ENCODE peak calls at places on chromosomes 12 and 14, in seven cellular contexts. D is A549, K is transverse colon, A is stomach, J is SK-N-SH, S is H1, P is ovary. T is an unnamed sample.

GRCh38 chr14:24226477-24226876 is 5.7 kb downstream of the NEDD8 start:
- DNase-seq in P (no peak), K (no peak), D (no peak), S (no peak), A (no peak), J (no peak), T (no peak)

GRCh38 chr14:104370256-104370870 is 209.2 kb upstream of the C14orf180 start:
- DNase-seq in A (peak), D (peak), S (peak), K (no peak), J (peak), P (no peak), T (peak)

GRCh38 chr12:120164293-120164692 is 30.2 kb downstream of the GCN1 start:
- DNase-seq in D (no peak), P (no peak), S (no peak), A (no peak), K (no peak), J (no peak), T (no peak)

GRCh38 chr14:91904956-91905645 is 37.8 kb upstream of the TC2N start:
- DNase-seq in P (no peak), A (no peak), D (no peak), S (no peak), K (no peak), J (no peak), T (no peak)

GRCh38 chr12:113049976-113050742 is 6.4 kb upstream of the DTX1 start:
- DNase-seq in J (peak), S (no peak), A (no peak), K (peak), D (peak), P (no peak), T (no peak)

GRCh38 chr12:92482599-92482998 is 220.2 kb upstream of the PLEKHG7 start:
- DNase-seq in P (no peak), S (no peak), D (no peak), K (no peak), A (no peak), J (no peak), T (no peak)

GRCh38 chr12:77213316-77213715 is 147.9 kb upstream of the E2F7 start:
- DNase-seq in P (no peak), D (no peak), A (peak), K (peak), J (no peak), S (no peak), T (no peak)

GRCh38 chr14:102817942-102818940 is 41.0 kb downstream of the TRAF3 start:
- DNase-seq in S (no peak), D (no peak), P (no peak), K (no peak), A (no peak), J (no peak), T (no peak)

GRCh38 chr12:21583587-21583986 is 21.1 kb downstream of the GYS2 start:
- DNase-seq in J (no peak), K (no peak), A (no peak), P (no peak), S (no peak), D (no peak), T (no peak)

GRCh38 chr14:55780156-55780946 is 200.3 kb downstream of the KTN1 start:
- DNase-seq in K (no peak), D (no peak), P (no peak), A (peak), J (no peak), S (no peak), T (peak)

GRCh38 chr14:50362791-50363733 is 33.6 kb downstream of the CDKL1 start:
- DNase-seq in J (no peak), A (no peak), P (no peak), D (no peak), S (no peak), K (no peak), T (no peak)

GRCh38 chr12:70719672-70720420 is 82.6 kb upstream of the PTPRB start:
- DNase-seq in D (no peak), A (no peak), K (no peak), P (no peak), S (peak), J (peak), T (no peak)

GRCh38 chr12:1576410-1577240 is 17.8 kb downstream of the FBXL14 start:
- DNase-seq in A (no peak), D (no peak), J (peak), P (peak), S (no peak), K (no peak), T (no peak)

GRCh38 chr12:26318661-26319068 is 123.3 kb downstream of the SSPN start:
- DNase-seq in D (no peak), K (peak), A (no peak), J (no peak), S (peak), P (peak), T (no peak)

GRCh38 chr14:40240456-40240855 is 808.2 kb upstream of the FBXO33 start:
- DNase-seq in J (no peak), S (no peak), K (no peak), A (no peak), P (no peak), D (no peak), T (no peak)

GRCh38 chr12:108129017-108129812 is at the start of gene WSCD2:
- DNase-seq in J (peak), S (peak), A (peak), P (no peak), K (peak), D (no peak), T (peak)

GRCh38 chr12:19039515-19039914 is 90.0 kb upstream of the PLEKHA5 start:
- DNase-seq in A (no peak), K (no peak), S (no peak), P (no peak), J (no peak), D (no peak), T (no peak)

GRCh38 chr12:50102186-50102585 is 1.6 kb upstream of the GPD1 start:
- DNase-seq in P (no peak), A (no peak), J (no peak), D (no peak), K (no peak), S (no peak), T (no peak)

GRCh38 chr14:72270341-72270740 is 338.1 kb downstream of the RGS6 start:
- DNase-seq in D (no peak), J (no peak), A (no peak), S (no peak), K (no peak), P (no peak), T (no peak)

GRCh38 chr12:26790645-26790994 is 42.4 kb downstream of the ITPR2 start:
- DNase-seq in J (no peak), A (no peak), P (no peak), S (no peak), K (no peak), D (no peak), T (peak)

GRCh38 chr12:83893101-83893500 is 1019.5 kb downstream of the SLC6A15 start:
- DNase-seq in A (no peak), K (no peak), P (no peak), D (no peak), S (no peak), J (no peak), T (no peak)

GRCh38 chr14:100880271-100881101 is 23.0 kb downstream of the RTL1 start:
- DNase-seq in A (no peak), S (no peak), P (peak), D (no peak), K (no peak), J (no peak), T (no peak)

GRCh38 chr12:92021665-92022033 is 124.0 kb downstream of the BTG1 start:
- DNase-seq in D (no peak), K (no peak), P (no peak), S (peak), J (peak), A (no peak), T (no peak)

GRCh38 chr14:60094306-60094897 is 2.7 kb downstream of the PCNX4 start:
- DNase-seq in S (peak), K (no peak), A (no peak), J (no peak), D (no peak), P (no peak), T (no peak)

GRCh38 chr12:30514666-30515065 is 181.0 kb downstream of the IPO8 start:
- DNase-seq in S (no peak), K (no peak), J (no peak), P (no peak), A (no peak), D (no peak), T (no peak)

GRCh38 chr14:104576607-104577332 is 2.8 kb upstream of the C14orf180 start:
- DNase-seq in K (peak), D (no peak), J (no peak), P (no peak), A (peak), S (no peak), T (no peak)

GRCh38 chr12:131795064-131795463 is 33.1 kb upstream of the MMP17 start:
- DNase-seq in J (no peak), P (no peak), A (no peak), K (no peak), D (no peak), S (no peak), T (no peak)

GRCh38 chr12:47251919-47252318 is 172.2 kb upstream of the AMIGO2 start:
- DNase-seq in P (no peak), S (no peak), K (no peak), J (no peak), D (no peak), A (no peak), T (no peak)

GRCh38 chr12:121499929-121500793 is 80.7 kb downstream of the KDM2B start:
- DNase-seq in D (peak), J (peak), K (peak), P (peak), S (no peak), A (peak), T (peak)
- TF ChIP-seq EP300 in D (no peak), J (no peak), K (no peak), P (no peak), S (no peak), A (no peak), T (no peak)

GRCh38 chr12:55973598-55974307 is at the start of gene RAB5B:
- DNase-seq in J (peak), D (peak), A (peak), S (peak), P (peak), K (peak), T (peak)
- TF ChIP-seq EP300 in J (no peak), D (no peak), A (no peak), S (no peak), P (no peak), K (no peak), T (no peak)

GRCh38 chr12:110577717-110578521 is 5.2 kb downstream of the PPTC7 start:
- DNase-seq in P (no peak), K (peak), S (no peak), A (no peak), J (no peak), D (peak), T (no peak)
- TF ChIP-seq EP300 in P (no peak), K (no peak), S (no peak), A (no peak), J (no peak), D (no peak), T (no peak)

DNA sequence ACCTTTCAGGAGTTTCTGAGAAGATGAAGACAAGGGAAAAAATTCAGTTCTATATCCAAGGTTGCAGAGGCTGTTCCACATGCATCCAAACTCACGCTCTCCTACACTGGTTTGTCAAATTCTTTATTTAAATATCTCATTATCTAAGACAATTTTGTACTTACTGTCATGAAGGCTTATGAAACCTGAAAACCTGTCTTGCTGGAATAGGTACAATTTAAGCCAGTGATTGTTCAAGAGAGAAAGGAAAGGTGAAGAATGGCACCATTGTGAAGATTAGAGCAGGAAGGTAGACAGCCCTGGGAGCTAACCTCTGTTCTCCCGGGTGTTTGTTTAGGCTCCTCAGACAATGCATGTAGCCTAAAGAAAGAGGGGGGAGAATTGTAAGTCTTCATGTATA is 315.1 kb upstream of the PRKD1 start:
- DNase-seq in P (no peak), A (no peak), D (no peak), K (no peak), J (no peak), S (no peak), T (no peak)
- TF ChIP-seq EP300 in P (no peak), A (no peak), D (no peak), K (no peak), J (no peak), S (no peak), T (no peak)

DNA sequence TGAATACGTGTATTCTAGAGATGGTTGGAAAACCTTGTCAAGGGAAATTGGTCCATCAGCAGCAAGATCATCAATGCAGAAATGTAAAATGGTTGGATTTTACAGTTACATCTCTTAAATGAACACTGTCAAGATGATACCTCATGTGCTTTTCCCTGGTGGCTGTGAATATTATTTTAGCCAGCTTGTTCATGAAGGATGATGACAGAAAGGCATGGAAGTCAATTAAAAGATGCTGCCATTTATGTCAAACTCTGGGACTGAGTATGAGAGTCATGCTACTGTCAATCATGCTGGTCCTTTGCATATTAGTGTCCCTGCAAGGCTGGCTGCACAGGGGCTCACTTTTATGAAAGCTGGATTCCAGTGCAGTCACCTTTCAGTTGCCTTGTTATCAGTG is 10.3 kb upstream of the RERG start:
- DNase-seq in S (no peak), P (no peak), J (no peak), K (no peak), D (no peak), A (no peak), T (no peak)
- TF ChIP-seq EP300 in S (no peak), P (no peak), J (no peak), K (no peak), D (no peak), A (no peak), T (no peak)

GRCh38 chr12:52271157-52271556 is 3.3 kb upstream of the KRT86 start:
- DNase-seq in D (no peak), S (no peak), P (no peak), J (no peak), A (no peak), K (no peak), T (no peak)

GRCh38 chr12:52277486-52278245 is 3.2 kb downstream of the KRT86 start:
- DNase-seq in P (no peak), K (no peak), J (no peak), S (no peak), D (no peak), A (peak), T (no peak)

GRCh38 chr12:52275686-52276085 is 1.2 kb downstream of the KRT86 start:
- DNase-seq in J (no peak), K (no peak), S (no peak), D (no peak), P (no peak), A (no peak), T (no peak)

GRCh38 chr12:52270541-52271070 is 3.8 kb upstream of the KRT86 start:
- DNase-seq in K (no peak), J (no peak), A (no peak), S (no peak), D (no peak), P (no peak), T (no peak)

DNA sequence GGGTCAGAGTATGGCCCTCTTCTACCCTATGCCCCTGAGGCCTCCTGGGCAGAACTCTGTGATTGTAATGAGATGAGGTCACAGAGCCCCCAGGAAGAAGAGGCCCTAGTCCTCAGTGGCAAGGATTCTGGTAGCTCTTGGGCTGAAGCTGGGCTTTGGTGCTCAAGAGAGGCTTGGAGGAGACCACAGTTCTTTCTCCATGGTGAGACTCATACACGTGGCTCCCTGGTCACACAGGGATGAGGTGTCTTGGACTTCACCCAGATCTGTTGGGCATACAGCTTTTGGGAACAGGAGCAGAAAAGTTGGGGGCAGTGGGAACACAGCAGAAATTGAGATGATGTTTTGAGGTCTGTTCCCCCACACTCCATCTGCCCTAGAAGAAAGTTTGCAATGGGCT is at the start of gene KRT86:
- DNase-seq in J (no peak), A (peak), S (no peak), D (no peak), P (no peak), K (no peak), T (no peak)
- TF ChIP-seq EP300 in J (no peak), A (no peak), S (no peak), D (no peak), P (no peak), K (no peak), T (no peak)

DNA sequence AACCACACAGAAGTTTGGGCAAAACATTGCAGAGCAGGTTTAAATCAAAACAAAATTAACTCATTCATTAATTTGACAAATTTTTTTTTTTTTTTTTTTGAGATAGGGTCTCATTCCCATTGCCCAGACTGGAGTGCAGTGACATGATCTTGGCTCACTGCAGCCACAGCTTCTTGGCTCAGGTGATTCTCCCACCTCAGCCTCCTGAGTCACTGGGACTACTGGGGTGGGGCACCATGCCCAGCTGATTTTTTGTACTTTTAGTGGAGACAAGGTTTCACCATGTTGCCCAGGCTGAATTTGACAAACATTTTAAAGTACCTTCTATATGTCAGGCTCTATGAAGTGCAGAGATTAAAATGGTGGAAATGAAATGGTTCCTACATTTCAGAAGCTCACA is 257.1 kb upstream of the NPAS3 start:
- DNase-seq in P (no peak), A (no peak), K (no peak), D (no peak), J (no peak), S (no peak), T (no peak)
- TF ChIP-seq EP300 in P (no peak), A (no peak), K (no peak), D (no peak), J (no peak), S (no peak), T (no peak)

GRCh38 chr12:7352661-7353060 is 48.8 kb downstream of the ACSM4 start:
- DNase-seq in P (no peak), S (no peak), D (no peak), A (no peak), K (no peak), J (no peak), T (no peak)
- TF ChIP-seq EP300 in P (no peak), S (no peak), D (no peak), A (no peak), K (no peak), J (no peak), T (no peak)

GRCh38 chr14:30445852-30446251 is 113.1 kb upstream of the G2E3 start:
- DNase-seq in A (no peak), S (no peak), D (no peak), J (no peak), K (no peak), P (no peak), T (no peak)
- TF ChIP-seq EP300 in A (no peak), S (no peak), D (no peak), J (no peak), K (no peak), P (no peak), T (no peak)

DNA sequence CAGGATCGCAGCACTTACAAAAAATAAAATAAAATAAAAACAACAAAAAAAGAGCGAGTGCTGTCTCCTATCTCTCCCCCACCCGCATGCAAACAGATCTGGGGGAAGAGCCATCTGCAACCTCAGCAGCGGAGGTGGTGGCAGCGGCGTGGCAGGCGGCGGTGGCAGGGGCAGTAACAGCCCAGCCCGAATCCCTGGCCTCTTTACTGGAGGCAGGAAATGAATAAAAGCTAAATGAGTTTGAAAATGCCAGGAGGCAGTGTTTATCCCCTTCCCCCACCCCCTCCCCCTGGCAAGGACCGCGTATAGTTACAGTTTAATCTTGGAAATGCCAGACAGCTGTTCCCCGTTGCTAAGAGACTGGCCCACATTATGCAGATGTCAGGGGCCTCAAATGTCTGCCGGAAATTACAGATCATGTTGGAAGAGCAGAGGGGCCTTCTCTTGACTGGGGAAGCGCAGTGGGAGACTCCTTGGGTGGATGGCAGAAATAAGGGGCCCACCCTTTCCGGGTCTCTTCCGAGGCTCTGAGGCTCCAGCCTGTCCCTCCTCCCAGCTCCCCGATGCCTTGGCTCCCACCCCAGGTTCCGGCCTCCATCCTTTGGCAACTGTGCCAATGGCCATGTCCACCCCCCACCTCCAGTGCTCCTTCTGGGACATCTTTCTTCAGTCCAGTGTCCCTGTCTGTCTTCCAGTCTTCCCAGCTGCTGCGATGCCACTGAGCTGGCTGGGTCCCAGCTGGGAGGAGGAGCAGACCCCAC is 93.8 kb downstream of the LRRC74A start:
- DNase-seq in J (peak), A (peak), P (peak), S (no peak), D (no peak), K (peak), T (peak)
- TF ChIP-seq EP300 in J (peak), A (no peak), P (no peak), S (no peak), D (no peak), K (no peak), T (no peak)